ENCODE peak calls at places on chromosomes 12 and 14, in eight cellular contexts. One of them, this sample, is unnamed.

GRCh38 chr12:22625671-22626251 is 790 bp downstream of the ETNK1 start:
- DNase-seq in uterus: no peak
- DNase-seq in fibroblast of mammary gland: peak
- DNase-seq in MCF 10A: peak
- DNase-seq in omental fat pad: no peak
- DNase-seq in neural crest cell: peak
- DNase-seq in pancreas: no peak
- DNase-seq in endothelial cell: peak
- DNase-seq in this sample: no peak

GRCh38 chr14:102825307-102826095 is 48.3 kb downstream of the TRAF3 start:
- DNase-seq in uterus: no peak
- DNase-seq in fibroblast of mammary gland: no peak
- DNase-seq in MCF 10A: no peak
- DNase-seq in omental fat pad: no peak
- DNase-seq in neural crest cell: no peak
- DNase-seq in pancreas: no peak
- DNase-seq in endothelial cell: no peak
- DNase-seq in this sample: no peak

GRCh38 chr12:52146822-52147366 is 44.9 kb downstream of the KRT80 start:
- DNase-seq in uterus: no peak
- DNase-seq in fibroblast of mammary gland: no peak
- DNase-seq in MCF 10A: no peak
- DNase-seq in omental fat pad: no peak
- DNase-seq in neural crest cell: no peak
- DNase-seq in pancreas: no peak
- DNase-seq in endothelial cell: no peak
- DNase-seq in this sample: no peak

GRCh38 chr14:36441283-36441682 is 78.7 kb downstream of the NKX2-1 start:
- DNase-seq in uterus: no peak
- DNase-seq in fibroblast of mammary gland: no peak
- DNase-seq in MCF 10A: no peak
- DNase-seq in omental fat pad: no peak
- DNase-seq in neural crest cell: no peak
- DNase-seq in pancreas: no peak
- DNase-seq in endothelial cell: no peak
- DNase-seq in this sample: no peak

GRCh38 chr14:45947785-45948184 is 694.8 kb upstream of the MIS18BP1 start:
- DNase-seq in uterus: no peak
- DNase-seq in fibroblast of mammary gland: no peak
- DNase-seq in MCF 10A: no peak
- DNase-seq in omental fat pad: no peak
- DNase-seq in neural crest cell: no peak
- DNase-seq in pancreas: no peak
- DNase-seq in endothelial cell: no peak
- DNase-seq in this sample: no peak

GRCh38 chr14:50714452-50715073 is 46.5 kb upstream of the SAV1 start:
- DNase-seq in uterus: no peak
- DNase-seq in fibroblast of mammary gland: peak
- DNase-seq in MCF 10A: peak
- DNase-seq in omental fat pad: no peak
- DNase-seq in neural crest cell: no peak
- DNase-seq in pancreas: no peak
- DNase-seq in endothelial cell: peak
- DNase-seq in this sample: no peak

GRCh38 chr12:79452906-79453305 is 237.9 kb downstream of the PAWR start:
- DNase-seq in uterus: peak
- DNase-seq in fibroblast of mammary gland: peak
- DNase-seq in MCF 10A: peak
- DNase-seq in omental fat pad: no peak
- DNase-seq in neural crest cell: no peak
- DNase-seq in pancreas: no peak
- DNase-seq in endothelial cell: no peak
- DNase-seq in this sample: no peak

GRCh38 chr12:90905691-90906370 is 49.1 kb downstream of the CCER1 start:
- DNase-seq in uterus: no peak
- DNase-seq in fibroblast of mammary gland: peak
- DNase-seq in MCF 10A: no peak
- DNase-seq in omental fat pad: no peak
- DNase-seq in neural crest cell: no peak
- DNase-seq in pancreas: no peak
- DNase-seq in endothelial cell: no peak
- DNase-seq in this sample: no peak

GRCh38 chr12:18066666-18067065 is 23.3 kb downstream of the RERGL start:
- DNase-seq in uterus: no peak
- DNase-seq in fibroblast of mammary gland: no peak
- DNase-seq in MCF 10A: no peak
- DNase-seq in omental fat pad: no peak
- DNase-seq in neural crest cell: no peak
- DNase-seq in pancreas: no peak
- DNase-seq in endothelial cell: no peak
- DNase-seq in this sample: no peak

GRCh38 chr14:76678244-76678643 is 83.0 kb upstream of the VASH1 start:
- DNase-seq in uterus: no peak
- DNase-seq in fibroblast of mammary gland: no peak
- DNase-seq in MCF 10A: no peak
- DNase-seq in omental fat pad: no peak
- DNase-seq in neural crest cell: no peak
- DNase-seq in pancreas: no peak
- DNase-seq in endothelial cell: no peak
- DNase-seq in this sample: no peak

GRCh38 chr14:55577229-55577628 is 2.8 kb upstream of the KTN1 start:
- DNase-seq in uterus: no peak
- DNase-seq in fibroblast of mammary gland: no peak
- DNase-seq in MCF 10A: no peak
- DNase-seq in omental fat pad: no peak
- DNase-seq in neural crest cell: no peak
- DNase-seq in pancreas: no peak
- DNase-seq in endothelial cell: no peak
- DNase-seq in this sample: no peak

GRCh38 chr14:24055971-24056799 is 4.4 kb downstream of the CARMIL3 start:
- DNase-seq in uterus: no peak
- DNase-seq in fibroblast of mammary gland: no peak
- DNase-seq in MCF 10A: no peak
- DNase-seq in omental fat pad: no peak
- DNase-seq in neural crest cell: no peak
- DNase-seq in pancreas: peak
- DNase-seq in endothelial cell: no peak
- DNase-seq in this sample: no peak

GRCh38 chr14:99289394-99290189 is 17.6 kb upstream of the BCL11B start:
- DNase-seq in uterus: no peak
- DNase-seq in fibroblast of mammary gland: no peak
- DNase-seq in MCF 10A: no peak
- DNase-seq in omental fat pad: no peak
- DNase-seq in neural crest cell: no peak
- DNase-seq in pancreas: no peak
- DNase-seq in endothelial cell: no peak
- DNase-seq in this sample: no peak

DNA sequence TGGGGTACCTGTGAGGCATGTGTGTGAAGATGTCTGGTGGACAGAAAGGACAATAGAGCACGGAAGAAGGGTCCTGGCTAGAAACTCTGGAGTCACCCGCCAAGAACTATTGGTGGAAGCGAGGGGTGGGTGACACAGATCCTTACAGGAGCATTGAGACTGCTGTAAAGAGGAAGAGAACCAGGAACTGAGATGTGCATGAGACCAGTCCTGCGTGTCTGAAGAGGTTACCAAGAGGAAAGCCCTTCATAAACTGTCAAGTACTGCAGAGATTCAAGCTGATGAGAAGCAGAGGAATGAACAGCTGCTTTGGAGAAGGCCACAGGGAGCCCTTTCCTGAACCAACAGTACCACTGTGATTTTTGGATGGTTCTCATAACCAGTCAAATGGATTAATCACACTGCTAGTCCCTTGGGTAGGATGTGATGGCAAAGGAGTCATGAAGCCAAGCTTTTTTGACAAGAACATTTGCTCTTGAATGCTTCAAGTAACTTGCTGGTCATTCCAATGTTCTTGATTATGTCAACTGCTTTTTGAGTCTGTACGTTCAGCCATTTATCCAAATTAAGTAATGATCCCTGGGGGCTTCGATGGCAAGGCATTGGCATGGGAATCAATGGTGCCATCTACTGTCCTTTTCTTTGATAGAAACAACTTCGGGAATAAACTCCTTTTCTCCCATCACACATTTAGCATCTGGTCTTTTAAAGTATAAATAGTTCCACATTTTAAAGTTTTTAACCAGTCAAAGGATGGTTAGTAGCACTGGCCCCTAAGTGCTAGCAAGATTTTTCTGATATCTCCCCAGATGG is 42.9 kb downstream of the GPR135 start:
- DNase-seq in uterus: no peak
- DNase-seq in fibroblast of mammary gland: peak
- DNase-seq in MCF 10A: no peak
- DNase-seq in omental fat pad: no peak
- DNase-seq in neural crest cell: no peak
- DNase-seq in pancreas: no peak
- DNase-seq in endothelial cell: no peak
- DNase-seq in this sample: no peak
- TF ChIP-seq CTCF in uterus: no peak
- TF ChIP-seq CTCF in fibroblast of mammary gland: peak
- TF ChIP-seq CTCF in MCF 10A: peak
- TF ChIP-seq CTCF in omental fat pad: no peak
- TF ChIP-seq CTCF in neural crest cell: no peak
- TF ChIP-seq CTCF in pancreas: no peak
- TF ChIP-seq CTCF in endothelial cell: no peak
- TF ChIP-seq CTCF in this sample: no peak

GRCh38 chr14:101109981-101110728 is 206.6 kb upstream of the RTL1 start:
- DNase-seq in uterus: no peak
- DNase-seq in fibroblast of mammary gland: no peak
- DNase-seq in MCF 10A: no peak
- DNase-seq in omental fat pad: peak
- DNase-seq in neural crest cell: no peak
- DNase-seq in pancreas: peak
- DNase-seq in endothelial cell: no peak
- DNase-seq in this sample: peak
- TF ChIP-seq CTCF in uterus: no peak
- TF ChIP-seq CTCF in fibroblast of mammary gland: no peak
- TF ChIP-seq CTCF in MCF 10A: no peak
- TF ChIP-seq CTCF in omental fat pad: no peak
- TF ChIP-seq CTCF in neural crest cell: no peak
- TF ChIP-seq CTCF in pancreas: no peak
- TF ChIP-seq CTCF in endothelial cell: no peak
- TF ChIP-seq CTCF in this sample: no peak

GRCh38 chr12:3141339-3142321 is 64.5 kb downstream of the TSPAN9 start:
- DNase-seq in uterus: no peak
- DNase-seq in fibroblast of mammary gland: no peak
- DNase-seq in MCF 10A: no peak
- DNase-seq in omental fat pad: no peak
- DNase-seq in neural crest cell: no peak
- DNase-seq in pancreas: no peak
- DNase-seq in endothelial cell: no peak
- DNase-seq in this sample: no peak
- TF ChIP-seq CTCF in uterus: no peak
- TF ChIP-seq CTCF in fibroblast of mammary gland: no peak
- TF ChIP-seq CTCF in MCF 10A: no peak
- TF ChIP-seq CTCF in omental fat pad: no peak
- TF ChIP-seq CTCF in neural crest cell: peak
- TF ChIP-seq CTCF in pancreas: no peak
- TF ChIP-seq CTCF in endothelial cell: no peak
- TF ChIP-seq CTCF in this sample: no peak

GRCh38 chr12:47856094-47856493 is 36.4 kb upstream of the HDAC7 start:
- DNase-seq in uterus: no peak
- DNase-seq in fibroblast of mammary gland: no peak
- DNase-seq in MCF 10A: no peak
- DNase-seq in omental fat pad: no peak
- DNase-seq in neural crest cell: no peak
- DNase-seq in pancreas: no peak
- DNase-seq in endothelial cell: no peak
- DNase-seq in this sample: no peak

GRCh38 chr12:47858511-47859266 is 39.0 kb upstream of the HDAC7 start:
- DNase-seq in uterus: no peak
- DNase-seq in fibroblast of mammary gland: no peak
- DNase-seq in MCF 10A: peak
- DNase-seq in omental fat pad: no peak
- DNase-seq in neural crest cell: no peak
- DNase-seq in pancreas: no peak
- DNase-seq in endothelial cell: no peak
- DNase-seq in this sample: no peak

GRCh38 chr12:47854531-47854930 is 34.8 kb upstream of the HDAC7 start:
- DNase-seq in uterus: no peak
- DNase-seq in fibroblast of mammary gland: no peak
- DNase-seq in MCF 10A: no peak
- DNase-seq in omental fat pad: no peak
- DNase-seq in neural crest cell: no peak
- DNase-seq in pancreas: no peak
- DNase-seq in endothelial cell: no peak
- DNase-seq in this sample: no peak

GRCh38 chr12:47856721-47857575 is 37.2 kb upstream of the HDAC7 start:
- DNase-seq in uterus: no peak
- DNase-seq in fibroblast of mammary gland: no peak
- DNase-seq in MCF 10A: no peak
- DNase-seq in omental fat pad: no peak
- DNase-seq in neural crest cell: no peak
- DNase-seq in pancreas: no peak
- DNase-seq in endothelial cell: no peak
- DNase-seq in this sample: no peak

DNA sequence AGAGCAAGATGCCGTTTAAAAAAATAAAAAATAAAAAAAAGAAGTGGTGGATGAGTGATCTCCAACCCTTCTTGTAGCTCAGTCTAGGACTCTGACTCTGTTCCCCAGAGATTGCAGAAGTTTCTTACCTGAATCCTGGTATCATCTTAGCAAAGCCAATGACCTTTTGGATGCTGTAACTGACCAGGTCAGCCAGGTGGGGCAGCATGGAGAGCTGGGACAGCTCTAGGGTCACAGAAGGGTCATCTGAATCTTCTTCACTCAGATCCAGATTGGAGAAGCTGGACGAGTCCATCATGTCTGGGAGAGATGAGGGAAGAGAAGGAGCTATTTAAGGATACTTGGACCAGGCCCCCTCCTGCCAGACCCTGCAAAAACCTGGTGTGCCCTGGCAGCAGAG is 35.8 kb upstream of the HDAC7 start:
- DNase-seq in uterus: no peak
- DNase-seq in fibroblast of mammary gland: no peak
- DNase-seq in MCF 10A: no peak
- DNase-seq in omental fat pad: no peak
- DNase-seq in neural crest cell: no peak
- DNase-seq in pancreas: no peak
- DNase-seq in endothelial cell: no peak
- DNase-seq in this sample: no peak
- TF ChIP-seq CTCF in uterus: no peak
- TF ChIP-seq CTCF in fibroblast of mammary gland: no peak
- TF ChIP-seq CTCF in MCF 10A: no peak
- TF ChIP-seq CTCF in omental fat pad: no peak
- TF ChIP-seq CTCF in neural crest cell: no peak
- TF ChIP-seq CTCF in pancreas: no peak
- TF ChIP-seq CTCF in endothelial cell: no peak
- TF ChIP-seq CTCF in this sample: no peak

GRCh38 chr12:45890276-45890675 is 100.1 kb downstream of the SCAF11 start:
- DNase-seq in uterus: no peak
- DNase-seq in fibroblast of mammary gland: no peak
- DNase-seq in MCF 10A: no peak
- DNase-seq in omental fat pad: no peak
- DNase-seq in neural crest cell: no peak
- DNase-seq in pancreas: no peak
- DNase-seq in endothelial cell: no peak
- DNase-seq in this sample: no peak
- TF ChIP-seq CTCF in uterus: no peak
- TF ChIP-seq CTCF in fibroblast of mammary gland: no peak
- TF ChIP-seq CTCF in MCF 10A: no peak
- TF ChIP-seq CTCF in omental fat pad: no peak
- TF ChIP-seq CTCF in neural crest cell: peak
- TF ChIP-seq CTCF in pancreas: no peak
- TF ChIP-seq CTCF in endothelial cell: peak
- TF ChIP-seq CTCF in this sample: no peak

This sample was measured in right atrium auricular region.